ENCODE peak calls at places on chromosomes 16 and 17, in six cellular contexts. One of them, this sample, is unnamed.

GRCh38 chr16:88478889-88479794 is 26.1 kb downstream of the ZFPM1 start:
- DNase-seq in A549: no peak
- DNase-seq in fibroblast of lung: no peak
- DNase-seq in prostate gland: no peak
- DNase-seq in iPS DF 6.9: no peak
- DNase-seq in CD8-positive, alpha-beta T cell: no peak
- DNase-seq in this sample: no peak

GRCh38 chr16:88264641-88265285 is 118.0 kb upstream of the ZNF469 start:
- DNase-seq in A549: peak; percentile 94
- DNase-seq in fibroblast of lung: peak; percentile 94
- DNase-seq in prostate gland: peak; percentile 89
- DNase-seq in iPS DF 6.9: no peak
- DNase-seq in CD8-positive, alpha-beta T cell: no peak
- DNase-seq in this sample: peak; percentile 97

GRCh38 chr16:72797606-72798005 is 250.3 kb downstream of the ZFHX3 start:
- DNase-seq in A549: no peak
- DNase-seq in fibroblast of lung: no peak
- DNase-seq in prostate gland: no peak
- DNase-seq in iPS DF 6.9: no peak
- DNase-seq in CD8-positive, alpha-beta T cell: no peak
- DNase-seq in this sample: no peak

GRCh38 chr17:71071837-71072236 is 902.5 kb downstream of the KCNJ2 start:
- DNase-seq in A549: peak; percentile 92
- DNase-seq in fibroblast of lung: peak; percentile 99
- DNase-seq in prostate gland: no peak
- DNase-seq in iPS DF 6.9: no peak
- DNase-seq in CD8-positive, alpha-beta T cell: no peak
- DNase-seq in this sample: peak; percentile 86

GRCh38 chr17:60224064-60224463 is 74.3 kb downstream of the CA4 start:
- DNase-seq in A549: no peak
- DNase-seq in fibroblast of lung: peak; percentile 5
- DNase-seq in prostate gland: no peak
- DNase-seq in iPS DF 6.9: no peak
- DNase-seq in CD8-positive, alpha-beta T cell: no peak
- DNase-seq in this sample: no peak

GRCh38 chr16:30533748-30534367 is 800 bp downstream of the ZNF747 start:
- DNase-seq in A549: no peak
- DNase-seq in fibroblast of lung: no peak
- DNase-seq in prostate gland: no peak
- DNase-seq in iPS DF 6.9: no peak
- DNase-seq in CD8-positive, alpha-beta T cell: no peak
- DNase-seq in this sample: no peak

GRCh38 chr17:73228748-73229236 is 32.9 kb downstream of the CPSF4L start:
- DNase-seq in A549: peak; percentile 70
- DNase-seq in fibroblast of lung: peak; percentile 90
- DNase-seq in prostate gland: peak; percentile 44
- DNase-seq in iPS DF 6.9: no peak
- DNase-seq in CD8-positive, alpha-beta T cell: no peak
- DNase-seq in this sample: peak; percentile 67

GRCh38 chr16:1708083-1708767 is 2.2 kb downstream of the MAPK8IP3 start:
- DNase-seq in A549: no peak
- DNase-seq in fibroblast of lung: no peak
- DNase-seq in prostate gland: no peak
- DNase-seq in iPS DF 6.9: no peak
- DNase-seq in CD8-positive, alpha-beta T cell: no peak
- DNase-seq in this sample: no peak

GRCh38 chr17:44981221-44981968 is 13.3 kb upstream of the C1QL1 start:
- DNase-seq in A549: peak; percentile 88
- DNase-seq in fibroblast of lung: peak; percentile 91
- DNase-seq in prostate gland: no peak
- DNase-seq in iPS DF 6.9: no peak
- DNase-seq in CD8-positive, alpha-beta T cell: no peak
- DNase-seq in this sample: peak; percentile 62

GRCh38 chr17:58995247-58995940 is 111.3 kb downstream of the TRIM37 start:
- DNase-seq in A549: no peak
- DNase-seq in fibroblast of lung: peak; percentile 45
- DNase-seq in prostate gland: no peak
- DNase-seq in iPS DF 6.9: no peak
- DNase-seq in CD8-positive, alpha-beta T cell: no peak
- DNase-seq in this sample: no peak

GRCh38 chr17:9402590-9403199 is 172.9 kb downstream of the STX8 start:
- DNase-seq in A549: peak; percentile 67
- DNase-seq in fibroblast of lung: peak; percentile 52
- DNase-seq in prostate gland: no peak
- DNase-seq in iPS DF 6.9: peak; percentile 33
- DNase-seq in CD8-positive, alpha-beta T cell: no peak
- DNase-seq in this sample: peak; percentile 23

GRCh38 chr17:45940826-45941225 is 46.5 kb downstream of the MAPT start:
- DNase-seq in A549: no peak
- DNase-seq in fibroblast of lung: no peak
- DNase-seq in prostate gland: peak; percentile 75
- DNase-seq in iPS DF 6.9: no peak
- DNase-seq in CD8-positive, alpha-beta T cell: no peak
- DNase-seq in this sample: no peak

GRCh38 chr17:19573075-19573474 is 39.4 kb downstream of the SLC47A1 start:
- DNase-seq in A549: no peak
- DNase-seq in fibroblast of lung: peak; percentile 28
- DNase-seq in prostate gland: no peak
- DNase-seq in iPS DF 6.9: no peak
- DNase-seq in CD8-positive, alpha-beta T cell: no peak
- DNase-seq in this sample: no peak

GRCh38 chr17:5019475-5019956 is 15.7 kb downstream of the SLC52A1 start:
- DNase-seq in A549: no peak
- DNase-seq in fibroblast of lung: no peak
- DNase-seq in prostate gland: no peak
- DNase-seq in iPS DF 6.9: no peak
- DNase-seq in CD8-positive, alpha-beta T cell: peak; percentile 42
- DNase-seq in this sample: peak; percentile 12

GRCh38 chr17:34709108-34709779 is 129.9 kb downstream of the TMEM132E start:
- DNase-seq in A549: no peak
- DNase-seq in fibroblast of lung: no peak
- DNase-seq in prostate gland: no peak
- DNase-seq in iPS DF 6.9: no peak
- DNase-seq in CD8-positive, alpha-beta T cell: no peak
- DNase-seq in this sample: peak; percentile 11

GRCh38 chr17:28698253-28698941 is 13.3 kb downstream of the PROCA1 start:
- DNase-seq in A549: peak; percentile 86
- DNase-seq in fibroblast of lung: no peak
- DNase-seq in prostate gland: no peak
- DNase-seq in iPS DF 6.9: no peak
- DNase-seq in CD8-positive, alpha-beta T cell: no peak
- DNase-seq in this sample: no peak

GRCh38 chr17:17849147-17849820 is 12.5 kb upstream of the SREBF1 start:
- DNase-seq in A549: no peak
- DNase-seq in fibroblast of lung: peak; percentile 53
- DNase-seq in prostate gland: no peak
- DNase-seq in iPS DF 6.9: no peak
- DNase-seq in CD8-positive, alpha-beta T cell: peak; percentile 71
- DNase-seq in this sample: no peak

GRCh38 chr17:64275016-64275415 is 12.0 kb upstream of the TEX2 start:
- DNase-seq in A549: no peak
- DNase-seq in fibroblast of lung: no peak
- DNase-seq in prostate gland: no peak
- DNase-seq in iPS DF 6.9: no peak
- DNase-seq in CD8-positive, alpha-beta T cell: no peak
- DNase-seq in this sample: no peak

GRCh38 chr16:57828272-57829161 is 26.2 kb upstream of the KIFC3 start:
- DNase-seq in A549: no peak
- DNase-seq in fibroblast of lung: no peak
- DNase-seq in prostate gland: no peak
- DNase-seq in iPS DF 6.9: no peak
- DNase-seq in CD8-positive, alpha-beta T cell: no peak
- DNase-seq in this sample: no peak
- H3K27ac ChIP-seq in A549: no peak overlapping the region
- H3K27ac ChIP-seq in fibroblast of lung: no peak overlapping the region
- H3K27ac ChIP-seq in prostate gland: no peak overlapping the region
- H3K27ac ChIP-seq in iPS DF 6.9: no peak overlapping the region
- H3K27ac ChIP-seq in CD8-positive, alpha-beta T cell: no peak overlapping the region
- H3K27ac ChIP-seq in this sample: no peak overlapping the region

DNA sequence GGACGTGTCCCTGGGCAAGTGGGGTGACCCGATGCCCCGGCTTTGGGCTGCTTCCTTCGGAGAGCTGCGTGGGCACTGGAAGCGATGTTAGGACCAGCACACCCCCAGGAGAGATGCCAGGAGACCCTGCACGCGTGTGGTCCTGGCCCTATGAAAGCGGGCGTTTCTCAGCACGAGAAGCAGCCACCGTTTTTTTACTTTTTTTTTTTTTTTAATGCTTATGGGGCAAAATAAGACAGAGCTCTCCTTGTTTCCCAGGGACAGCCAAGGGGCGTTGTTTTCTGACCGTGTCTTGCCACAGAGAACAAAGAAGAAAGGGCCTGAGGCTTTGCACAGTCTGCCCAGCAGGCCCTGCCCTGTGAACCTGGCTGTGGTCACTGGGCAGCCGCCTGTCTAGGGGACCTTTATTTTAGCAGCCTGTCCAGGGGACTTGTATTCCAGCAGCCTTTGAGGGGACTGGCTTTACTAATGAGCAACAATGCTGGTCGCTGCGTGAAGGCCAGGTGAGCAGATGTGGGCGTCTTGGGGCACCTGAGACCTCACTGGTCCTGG is 996 bp downstream of the SLC25A10 start:
- DNase-seq in A549: no peak
- DNase-seq in fibroblast of lung: no peak
- DNase-seq in prostate gland: no peak
- DNase-seq in iPS DF 6.9: no peak
- DNase-seq in CD8-positive, alpha-beta T cell: no peak
- DNase-seq in this sample: peak; percentile 35
- H3K4me1 ChIP-seq in A549: peaks cover 20% of the 10 kb centered on the region
- H3K4me1 ChIP-seq in fibroblast of lung: peaks cover 20% of the 10 kb centered on the region
- H3K4me1 ChIP-seq in prostate gland: peaks cover 21% of the 10 kb centered on the region
- H3K4me1 ChIP-seq in iPS DF 6.9: peaks cover 9% of the 10 kb centered on the region
- H3K4me1 ChIP-seq in CD8-positive, alpha-beta T cell: peaks cover 25% of the 10 kb centered on the region
- H3K4me1 ChIP-seq in this sample: peaks cover 27% of the 10 kb centered on the region

GRCh38 chr17:80673152-80673920 is 128.7 kb downstream of the RPTOR start:
- DNase-seq in A549: no peak
- DNase-seq in fibroblast of lung: peak; percentile 58
- DNase-seq in prostate gland: no peak
- DNase-seq in iPS DF 6.9: no peak
- DNase-seq in CD8-positive, alpha-beta T cell: no peak
- DNase-seq in this sample: peak; percentile 36
- H3K27ac ChIP-seq in A549: no peak overlapping the region
- H3K27ac ChIP-seq in fibroblast of lung: peak overlapping the region; percentile 34
- H3K27ac ChIP-seq in prostate gland: no peak overlapping the region
- H3K27ac ChIP-seq in iPS DF 6.9: no peak overlapping the region
- H3K27ac ChIP-seq in CD8-positive, alpha-beta T cell: no peak overlapping the region
- H3K27ac ChIP-seq in this sample: no peak overlapping the region

DNA sequence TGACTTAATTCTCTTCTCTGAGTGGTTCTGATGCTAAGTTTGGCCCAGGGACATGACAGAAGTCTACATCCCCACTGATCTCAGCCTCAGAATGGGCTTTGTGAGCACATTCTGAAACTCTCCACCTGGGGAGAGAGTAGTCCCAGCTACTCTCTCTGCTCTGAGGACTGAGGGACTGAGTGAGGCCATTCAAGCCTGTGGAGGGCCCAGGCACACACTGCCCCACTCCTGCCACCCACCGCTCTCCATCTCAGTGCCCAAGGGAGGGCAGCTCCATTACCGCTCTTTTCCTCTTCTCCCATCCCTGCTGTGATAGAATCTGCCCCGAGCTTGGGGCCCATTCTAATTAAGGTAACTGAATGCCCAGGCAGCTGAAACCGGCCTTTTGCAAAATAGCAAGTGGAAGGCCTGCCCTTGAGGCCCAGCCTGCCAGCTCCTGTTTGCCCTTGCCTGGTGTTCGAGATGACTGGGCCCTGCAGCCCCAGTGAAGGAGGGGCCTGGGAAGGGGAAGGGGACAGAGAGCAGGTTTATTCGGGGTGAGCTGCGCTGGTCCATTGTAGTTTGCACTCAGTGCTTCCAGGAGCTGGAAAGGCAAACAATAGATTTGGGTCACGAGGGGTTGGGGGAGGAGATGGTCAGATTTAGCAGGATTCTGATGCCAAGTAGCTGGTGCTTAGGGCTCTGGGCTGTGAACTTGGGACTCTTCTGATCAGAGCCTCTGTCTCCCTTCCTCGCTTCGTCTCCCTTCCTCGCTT is 76.2 kb downstream of the RAB11FIP4 start:
- DNase-seq in A549: no peak
- DNase-seq in fibroblast of lung: no peak
- DNase-seq in prostate gland: no peak
- DNase-seq in iPS DF 6.9: no peak
- DNase-seq in CD8-positive, alpha-beta T cell: no peak
- DNase-seq in this sample: no peak
- H3K4me1 ChIP-seq in A549: no peaks in the 10 kb centered on the region
- H3K4me1 ChIP-seq in fibroblast of lung: no peaks in the 10 kb centered on the region
- H3K4me1 ChIP-seq in prostate gland: no peaks in the 10 kb centered on the region
- H3K4me1 ChIP-seq in iPS DF 6.9: peaks cover 17% of the 10 kb centered on the region
- H3K4me1 ChIP-seq in CD8-positive, alpha-beta T cell: peaks cover 9% of the 10 kb centered on the region
- H3K4me1 ChIP-seq in this sample: no peaks in the 10 kb centered on the region

DNA sequence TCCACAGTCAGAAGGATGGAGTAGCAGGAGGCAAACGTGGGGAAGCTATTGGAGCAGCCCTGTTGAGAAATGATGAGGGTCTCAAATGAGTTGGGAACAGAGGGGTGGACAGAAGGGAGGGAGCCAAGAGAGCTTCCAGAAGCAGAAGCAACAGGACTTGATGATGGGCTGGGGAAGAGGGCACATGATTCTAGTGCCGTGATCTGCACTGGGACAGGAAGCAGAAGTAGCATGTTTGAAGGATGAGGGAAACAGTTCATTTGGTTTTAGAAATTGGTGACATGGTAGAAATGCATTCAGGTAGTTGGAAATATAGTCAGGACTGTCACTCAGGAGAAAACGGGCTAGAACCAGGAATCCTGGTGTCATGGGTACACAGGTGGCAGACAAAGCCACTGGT is 19.4 kb downstream of the EMP2 start:
- DNase-seq in A549: no peak
- DNase-seq in fibroblast of lung: no peak
- DNase-seq in prostate gland: no peak
- DNase-seq in iPS DF 6.9: no peak
- DNase-seq in CD8-positive, alpha-beta T cell: no peak
- DNase-seq in this sample: no peak
- H3K27ac ChIP-seq in A549: no peak overlapping the region
- H3K27ac ChIP-seq in fibroblast of lung: no peak overlapping the region
- H3K27ac ChIP-seq in prostate gland: no peak overlapping the region
- H3K27ac ChIP-seq in iPS DF 6.9: no peak overlapping the region
- H3K27ac ChIP-seq in CD8-positive, alpha-beta T cell: no peak overlapping the region
- H3K27ac ChIP-seq in this sample: no peak overlapping the region

DNA sequence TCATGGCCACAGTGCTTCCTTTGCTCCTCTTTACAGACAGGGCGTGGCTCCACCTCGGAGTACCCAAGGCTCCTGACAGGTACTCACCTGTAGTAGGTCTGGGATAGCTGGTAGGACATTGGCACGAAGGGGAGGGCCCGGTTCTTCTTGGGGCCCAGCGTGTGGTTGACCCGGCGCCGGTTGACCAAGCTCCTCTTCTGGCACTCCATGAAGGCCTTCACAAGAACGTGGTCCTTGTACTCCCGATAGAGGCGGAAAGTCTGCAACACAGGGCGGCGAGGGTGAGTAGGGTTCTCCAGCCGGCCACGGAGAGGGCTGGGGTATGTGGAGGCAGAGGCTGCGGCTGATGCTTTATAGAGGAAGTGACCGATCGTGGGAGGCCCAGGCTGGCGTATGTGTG is 69.7 kb downstream of the IL21R start:
- DNase-seq in A549: no peak
- DNase-seq in fibroblast of lung: no peak
- DNase-seq in prostate gland: no peak
- DNase-seq in iPS DF 6.9: no peak
- DNase-seq in CD8-positive, alpha-beta T cell: no peak
- DNase-seq in this sample: no peak
- H3K4me1 ChIP-seq in A549: no peaks in the 10 kb centered on the region
- H3K4me1 ChIP-seq in fibroblast of lung: peaks cover 20% of the 10 kb centered on the region
- H3K4me1 ChIP-seq in prostate gland: no peaks in the 10 kb centered on the region
- H3K4me1 ChIP-seq in iPS DF 6.9: no peaks in the 10 kb centered on the region
- H3K4me1 ChIP-seq in CD8-positive, alpha-beta T cell: no peaks in the 10 kb centered on the region
- H3K4me1 ChIP-seq in this sample: peaks cover 38% of the 10 kb centered on the region

GRCh38 chr17:77416096-77416713 is 275.4 kb downstream of the SEC14L1 start:
- DNase-seq in A549: no peak
- DNase-seq in fibroblast of lung: no peak
- DNase-seq in prostate gland: no peak
- DNase-seq in iPS DF 6.9: no peak
- DNase-seq in CD8-positive, alpha-beta T cell: no peak
- DNase-seq in this sample: no peak
- H3K27ac ChIP-seq in A549: no peak overlapping the region
- H3K27ac ChIP-seq in fibroblast of lung: no peak overlapping the region
- H3K27ac ChIP-seq in prostate gland: peak overlapping the region; percentile 2
- H3K27ac ChIP-seq in iPS DF 6.9: no peak overlapping the region
- H3K27ac ChIP-seq in CD8-positive, alpha-beta T cell: no peak overlapping the region
- H3K27ac ChIP-seq in this sample: no peak overlapping the region